ENCODE peak calls at places on chromosomes 3 and 15, in seven cellular contexts. One of them, this sample, is unnamed.

GRCh38 chr15:69809421-69809820 is 288.3 kb downstream of the TLE3 start:
- DNase-seq in stimulated activated naive CD4-positive, alpha-beta T cell: no peak
- DNase-seq in left ventricle myocardium inferior: no peak
- DNase-seq in neural progenitor cell: no peak
- DNase-seq in non-pigmented ciliary epithelial cell: no peak
- DNase-seq in mucosa of gallbladder: no peak
- DNase-seq in NCI-H460: no peak
- DNase-seq in this sample: no peak

GRCh38 chr15:96321422-96322391 is 8.8 kb upstream of the NR2F2 start:
- DNase-seq in stimulated activated naive CD4-positive, alpha-beta T cell: no peak
- DNase-seq in left ventricle myocardium inferior: no peak
- DNase-seq in neural progenitor cell: peak
- DNase-seq in non-pigmented ciliary epithelial cell: no peak
- DNase-seq in mucosa of gallbladder: no peak
- DNase-seq in NCI-H460: no peak
- DNase-seq in this sample: no peak

GRCh38 chr3:4809970-4810369 is 169.3 kb upstream of the BHLHE40 start:
- DNase-seq in stimulated activated naive CD4-positive, alpha-beta T cell: no peak
- DNase-seq in left ventricle myocardium inferior: no peak
- DNase-seq in neural progenitor cell: no peak
- DNase-seq in non-pigmented ciliary epithelial cell: no peak
- DNase-seq in mucosa of gallbladder: no peak
- DNase-seq in NCI-H460: no peak
- DNase-seq in this sample: no peak

GRCh38 chr3:194158942-194159439 is 23.0 kb downstream of the HES1 start:
- DNase-seq in stimulated activated naive CD4-positive, alpha-beta T cell: no peak
- DNase-seq in left ventricle myocardium inferior: no peak
- DNase-seq in neural progenitor cell: no peak
- DNase-seq in non-pigmented ciliary epithelial cell: no peak
- DNase-seq in mucosa of gallbladder: peak
- DNase-seq in NCI-H460: no peak
- DNase-seq in this sample: no peak

GRCh38 chr3:51705276-51706020 is 1.4 kb upstream of the GRM2 start:
- DNase-seq in stimulated activated naive CD4-positive, alpha-beta T cell: no peak
- DNase-seq in left ventricle myocardium inferior: peak
- DNase-seq in neural progenitor cell: no peak
- DNase-seq in non-pigmented ciliary epithelial cell: no peak
- DNase-seq in mucosa of gallbladder: no peak
- DNase-seq in NCI-H460: no peak
- DNase-seq in this sample: no peak

GRCh38 chr15:74857671-74858365 is 14.9 kb upstream of the ULK3 start:
- DNase-seq in stimulated activated naive CD4-positive, alpha-beta T cell: no peak
- DNase-seq in left ventricle myocardium inferior: no peak
- DNase-seq in neural progenitor cell: no peak
- DNase-seq in non-pigmented ciliary epithelial cell: no peak
- DNase-seq in mucosa of gallbladder: no peak
- DNase-seq in NCI-H460: no peak
- DNase-seq in this sample: no peak

GRCh38 chr15:85849946-85850345 is 55.2 kb upstream of the KLHL25 start:
- DNase-seq in stimulated activated naive CD4-positive, alpha-beta T cell: no peak
- DNase-seq in left ventricle myocardium inferior: no peak
- DNase-seq in neural progenitor cell: no peak
- DNase-seq in non-pigmented ciliary epithelial cell: no peak
- DNase-seq in mucosa of gallbladder: no peak
- DNase-seq in NCI-H460: no peak
- DNase-seq in this sample: no peak

GRCh38 chr15:64288999-64289398 is 67.0 kb downstream of the CSNK1G1 start:
- DNase-seq in stimulated activated naive CD4-positive, alpha-beta T cell: no peak
- DNase-seq in left ventricle myocardium inferior: no peak
- DNase-seq in neural progenitor cell: no peak
- DNase-seq in non-pigmented ciliary epithelial cell: no peak
- DNase-seq in mucosa of gallbladder: no peak
- DNase-seq in NCI-H460: no peak
- DNase-seq in this sample: no peak

GRCh38 chr3:74607803-74608202 is 6.7 kb downstream of the CNTN3 start:
- DNase-seq in stimulated activated naive CD4-positive, alpha-beta T cell: no peak
- DNase-seq in left ventricle myocardium inferior: no peak
- DNase-seq in neural progenitor cell: no peak
- DNase-seq in non-pigmented ciliary epithelial cell: no peak
- DNase-seq in mucosa of gallbladder: no peak
- DNase-seq in NCI-H460: no peak
- DNase-seq in this sample: no peak

This sample was measured in pulmonary artery endothelial cell.